ENCODE peak calls at places on chromosomes 5 and 9, in six cellular contexts. N, J, E, K, X and O are unnamed samples.

GRCh38 chr9:121636411-121636865 is 15.0 kb upstream of the DAB2IP start:
- DNase-seq in N (peak), J (no peak), E (no peak), K (no peak), X (no peak), O (peak)

GRCh38 chr9:27622688-27623340 is 49.5 kb upstream of the C9orf72 start:
- DNase-seq in N (no peak), J (no peak), E (no peak), K (no peak), X (no peak), O (no peak)

GRCh38 chr9:133048595-133048994 is 13.2 kb upstream of the CEL start:
- DNase-seq in N (no peak), J (no peak), E (no peak), K (no peak), X (no peak), O (peak)

GRCh38 chr9:69877852-69878507 is 57.4 kb downstream of the CFAP95 start:
- DNase-seq in N (no peak), J (no peak), E (no peak), K (no peak), X (no peak), O (no peak)

GRCh38 chr9:37914701-37915358 is 10.9 kb upstream of the SLC25A51 start:
- DNase-seq in N (no peak), J (no peak), E (no peak), K (no peak), X (no peak), O (no peak)

GRCh38 chr5:74240783-74241750 is 399.5 kb downstream of the ENC1 start:
- DNase-seq in N (no peak), J (no peak), E (no peak), K (no peak), X (no peak), O (no peak)

GRCh38 chr9:76162109-76162730 is 232.0 kb downstream of the RFK start:
- DNase-seq in N (no peak), J (no peak), E (no peak), K (no peak), X (no peak), O (no peak)

GRCh38 chr5:57175586-57175985 is 1.7 kb downstream of the GPBP1 start:
- DNase-seq in N (no peak), J (no peak), E (no peak), K (peak), X (no peak), O (no peak)

GRCh38 chr5:72468606-72469005 is 38.6 kb downstream of the ZNF366 start:
- DNase-seq in N (no peak), J (no peak), E (no peak), K (no peak), X (no peak), O (no peak)

GRCh38 chr9:70832487-70832886 is 288.9 kb downstream of the TRPM3 start:
- DNase-seq in N (no peak), J (no peak), E (no peak), K (no peak), X (no peak), O (peak)

GRCh38 chr9:78189461-78189860 is 46.4 kb upstream of the CEP78 start:
- DNase-seq in N (no peak), J (no peak), E (no peak), K (no peak), X (no peak), O (no peak)

GRCh38 chr5:148145916-148146315 is 22.4 kb upstream of the SPINK14 start:
- DNase-seq in N (no peak), J (no peak), E (no peak), K (peak), X (no peak), O (no peak)

GRCh38 chr9:106980551-106981101 is 117.7 kb downstream of the ZNF462 start:
- DNase-seq in N (no peak), J (no peak), E (no peak), K (no peak), X (no peak), O (no peak)

GRCh38 chr5:93794954-93795353 is 53.6 kb upstream of the POU5F2 start:
- DNase-seq in N (no peak), J (no peak), E (no peak), K (no peak), X (no peak), O (no peak)

GRCh38 chr5:108726446-108727091 is 21.1 kb upstream of the FER start:
- DNase-seq in N (no peak), J (no peak), E (peak), K (no peak), X (no peak), O (no peak)

GRCh38 chr5:170108266-170108785 is 2.6 kb downstream of the FOXI1 start:
- DNase-seq in N (no peak), J (no peak), E (no peak), K (no peak), X (no peak), O (no peak)

GRCh38 chr9:86097510-86098224 is 1.7 kb downstream of the GOLM1 start:
- DNase-seq in N (no peak), J (no peak), E (no peak), K (peak), X (no peak), O (no peak)

GRCh38 chr9:38650564-38650963 is 30.2 kb upstream of the ANKRD18A start:
- DNase-seq in N (no peak), J (no peak), E (no peak), K (no peak), X (no peak), O (no peak)

GRCh38 chr5:133664422-133664821 is 52.1 kb upstream of the FSTL4 start:
- DNase-seq in N (no peak), J (no peak), E (no peak), K (no peak), X (no peak), O (peak)

GRCh38 chr5:40569549-40570270 is 110.0 kb upstream of the PTGER4 start:
- DNase-seq in N (no peak), J (no peak), E (no peak), K (no peak), X (no peak), O (peak)

GRCh38 chr9:129058965-129059795 is 21.7 kb upstream of the DOLPP1 start:
- DNase-seq in N (no peak), J (no peak), E (no peak), K (no peak), X (no peak), O (peak)

GRCh38 chr5:138515571-138516275 is 27.3 kb downstream of the ETF1 start:
- DNase-seq in N (no peak), J (no peak), E (no peak), K (no peak), X (no peak), O (no peak)

GRCh38 chr5:132380741-132381140 is 11.2 kb downstream of the SLC22A5 start:
- DNase-seq in N (no peak), J (no peak), E (no peak), K (no peak), X (no peak), O (no peak)

GRCh38 chr5:15463231-15463630 is 36.7 kb upstream of the FBXL7 start:
- DNase-seq in N (no peak), J (no peak), E (no peak), K (no peak), X (no peak), O (peak)

GRCh38 chr5:665541-665955 is 27.6 kb downstream of the TPPP start:
- DNase-seq in N (peak), J (no peak), E (no peak), K (no peak), X (no peak), O (no peak)

GRCh38 chr9:6239694-6240093 is 24.1 kb downstream of the IL33 start:
- DNase-seq in N (no peak), J (no peak), E (no peak), K (no peak), X (no peak), O (no peak)

GRCh38 chr5:126865299-126865698 is 88.4 kb downstream of the LMNB1 start:
- DNase-seq in N (no peak), J (no peak), E (no peak), K (no peak), X (no peak), O (peak)

GRCh38 chr5:144284931-144285330 is 114.3 kb downstream of the KCTD16 start:
- DNase-seq in N (no peak), J (no peak), E (no peak), K (no peak), X (no peak), O (no peak)

GRCh38 chr5:131379723-131380122 is 115.9 kb downstream of the CDC42SE2 start:
- DNase-seq in N (no peak), J (no peak), E (peak), K (no peak), X (peak), O (no peak)

GRCh38 chr5:172871982-172872381 is 37.9 kb downstream of the ERGIC1 start:
- DNase-seq in N (no peak), J (no peak), E (no peak), K (no peak), X (no peak), O (peak)

GRCh38 chr5:147336871-147337270 is 102.0 kb downstream of the STK32A start:
- DNase-seq in N (no peak), J (no peak), E (no peak), K (no peak), X (no peak), O (no peak)

GRCh38 chr5:53017383-53017782 is 28.2 kb downstream of the ITGA2 start:
- DNase-seq in N (no peak), J (no peak), E (no peak), K (peak), X (no peak), O (no peak)

GRCh38 chr9:112020680-112021596 is 124.3 kb downstream of the UGCG start:
- DNase-seq in N (no peak), J (no peak), E (no peak), K (peak), X (no peak), O (peak)

GRCh38 chr5:60846298-60846697 is 2.2 kb upstream of the ELOVL7 start:
- DNase-seq in N (no peak), J (no peak), E (no peak), K (no peak), X (no peak), O (no peak)

GRCh38 chr5:72156921-72157320 is 49.6 kb downstream of the MAP1B start:
- DNase-seq in N (no peak), J (no peak), E (peak), K (no peak), X (no peak), O (peak)

GRCh38 chr9:129284607-129285291 is 106.7 kb upstream of the IER5L start:
- DNase-seq in N (no peak), J (peak), E (no peak), K (no peak), X (no peak), O (no peak)

GRCh38 chr5:142175039-142175438 is 66.5 kb downstream of the NDFIP1 start:
- DNase-seq in N (peak), J (no peak), E (no peak), K (no peak), X (no peak), O (no peak)

GRCh38 chr5:135332519-135333150 is 66.4 kb downstream of the MACROH2A1 start:
- DNase-seq in N (no peak), J (no peak), E (peak), K (no peak), X (no peak), O (peak)

GRCh38 chr5:139635606-139636206 is 12.4 kb upstream of the CXXC5 start:
- DNase-seq in N (peak), J (no peak), E (peak), K (peak), X (no peak), O (peak)

GRCh38 chr9:89463986-89464901 is 33.7 kb downstream of the SEMA4D start:
- DNase-seq in N (no peak), J (no peak), E (no peak), K (peak), X (peak), O (no peak)

GRCh38 chr5:151238303-151238741 is 14.4 kb upstream of the CCDC69 start:
- DNase-seq in N (peak), J (no peak), E (no peak), K (no peak), X (no peak), O (no peak)
- H3K4me3 ChIP-seq in N (peak), J (peak), E (no peak), K (no peak), X (peak), O (no peak)

GRCh38 chr5:179680780-179681411 is at the start of gene CBY3:
- DNase-seq in N (no peak), J (no peak), E (no peak), K (no peak), X (no peak), O (peak)
- H3K4me3 ChIP-seq in N (no peak), J (no peak), E (no peak), K (no peak), X (no peak), O (no peak)

DNA sequence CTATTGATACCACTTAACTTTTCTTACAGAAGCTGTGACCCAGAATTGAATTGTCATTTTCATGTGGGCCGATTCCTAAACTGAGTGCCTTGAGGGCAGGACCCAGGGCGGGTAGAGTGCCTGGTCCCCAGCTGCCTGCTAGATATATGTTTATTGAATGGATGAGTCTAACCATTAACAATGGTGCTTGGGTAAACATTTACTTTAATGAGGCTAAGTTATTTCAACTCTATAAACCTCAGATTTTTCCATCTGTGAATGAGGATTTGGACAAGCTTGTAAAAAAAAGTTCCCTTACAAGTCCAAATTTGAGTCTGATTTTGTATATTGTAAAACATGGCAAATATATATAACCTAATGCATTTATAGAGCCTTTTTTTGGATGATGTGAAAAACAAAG is 181.8 kb upstream of the ELL2 start:
- DNase-seq in N (no peak), J (no peak), E (peak), K (peak), X (no peak), O (peak)
- H3K4me3 ChIP-seq in N (no peak), J (no peak), E (no peak), K (no peak), X (no peak), O (no peak)

GRCh38 chr9:116355153-116355827 is 201.7 kb downstream of the PAPPA start:
- DNase-seq in N (no peak), J (no peak), E (no peak), K (no peak), X (no peak), O (no peak)
- H3K4me3 ChIP-seq in N (no peak), J (no peak), E (no peak), K (no peak), X (no peak), O (no peak)

DNA sequence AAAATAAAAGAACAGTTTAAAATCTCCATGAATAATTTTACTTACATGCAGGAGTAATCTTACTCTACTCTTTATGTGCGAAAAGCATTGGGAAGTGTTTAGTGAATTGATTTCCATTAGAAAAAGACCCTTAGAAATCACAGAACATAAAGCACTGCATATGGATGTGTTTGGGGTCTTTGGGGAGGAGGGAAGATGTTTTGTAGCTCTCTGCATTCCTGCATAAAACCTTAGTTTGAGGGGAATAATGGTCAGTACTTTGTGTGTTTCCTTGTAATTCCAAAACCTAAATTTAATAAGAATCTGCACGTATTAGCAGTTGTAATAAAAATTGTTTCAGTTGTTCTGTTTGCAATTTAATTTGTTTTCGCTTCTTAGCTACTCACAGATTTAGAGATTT is 143.6 kb downstream of the SMARCA2 start:
- DNase-seq in N (no peak), J (no peak), E (no peak), K (no peak), X (no peak), O (no peak)
- H3K4me3 ChIP-seq in N (peak), J (peak), E (peak), K (peak), X (peak), O (peak)

GRCh38 chr5:120035815-120036577 is 406.6 kb downstream of the FAM170A start:
- DNase-seq in N (no peak), J (no peak), E (no peak), K (no peak), X (no peak), O (no peak)
- H3K4me3 ChIP-seq in N (no peak), J (no peak), E (no peak), K (no peak), X (no peak), O (no peak)